ENCODE peak calls at places on chromosomes 5 and 9, in five cellular contexts. M, N, H, U and S are unnamed samples.

GRCh38 chr5:1881273-1881586 is 1.5 kb downstream of the IRX4 start:
- DNase-seq in H (no peak), M (no peak), N (no peak), U (no peak), S (no peak)

GRCh38 chr5:6822068-6822467 is 108.8 kb downstream of the TENT4A start:
- DNase-seq in M (no peak), U (no peak), H (no peak), N (no peak), S (no peak)

GRCh38 chr5:1950708-1951103 is 68.0 kb upstream of the IRX4 start:
- DNase-seq in U (no peak), H (no peak), N (no peak), M (no peak), S (no peak)

GRCh38 chr5:99025298-99026045 is 96.7 kb upstream of the CHD1 start:
- DNase-seq in M (peak), U (no peak), N (no peak), H (no peak), S (no peak)

GRCh38 chr5:155434267-155434666 is 420.7 kb downstream of the KIF4B start:
- DNase-seq in M (no peak), N (no peak), H (no peak), U (no peak), S (no peak)

GRCh38 chr5:56328753-56329560 is 95.8 kb upstream of the ANKRD55 start:
- DNase-seq in M (peak), N (no peak), U (no peak), H (no peak), S (no peak)

GRCh38 chr9:21031091-21031817 is at the start of gene HACD4:
- DNase-seq in H (peak), U (peak), M (peak), N (peak), S (peak)

GRCh38 chr5:143208781-143209510 is 194.5 kb downstream of the NR3C1 start:
- DNase-seq in M (no peak), U (no peak), H (no peak), N (no peak), S (no peak)

GRCh38 chr5:172492097-172492840 is 37.9 kb upstream of the SH3PXD2B start:
- DNase-seq in N (no peak), H (no peak), U (peak), M (no peak), S (peak)

GRCh38 chr5:157273131-157273556 is 7.2 kb downstream of the CYFIP2 start:
- DNase-seq in H (no peak), N (no peak), U (no peak), M (no peak), S (no peak)

GRCh38 chr9:137240321-137240840 is 706 bp upstream of the TUBB4B start:
- DNase-seq in M (peak), U (peak), N (peak), H (peak), S (peak)

GRCh38 chr9:137243626-137244485 is 2.8 kb downstream of the TUBB4B start:
- DNase-seq in M (no peak), U (no peak), H (no peak), N (no peak), S (no peak)

GRCh38 chr9:137240841-137241489 is at the start of gene TUBB4B:
- DNase-seq in N (peak), M (peak), U (peak), H (peak), S (peak)

GRCh38 chr9:137242329-137243204 is 1.5 kb downstream of the TUBB4B start:
- DNase-seq in H (no peak), U (no peak), M (no peak), N (no peak), S (no peak)

DNA sequence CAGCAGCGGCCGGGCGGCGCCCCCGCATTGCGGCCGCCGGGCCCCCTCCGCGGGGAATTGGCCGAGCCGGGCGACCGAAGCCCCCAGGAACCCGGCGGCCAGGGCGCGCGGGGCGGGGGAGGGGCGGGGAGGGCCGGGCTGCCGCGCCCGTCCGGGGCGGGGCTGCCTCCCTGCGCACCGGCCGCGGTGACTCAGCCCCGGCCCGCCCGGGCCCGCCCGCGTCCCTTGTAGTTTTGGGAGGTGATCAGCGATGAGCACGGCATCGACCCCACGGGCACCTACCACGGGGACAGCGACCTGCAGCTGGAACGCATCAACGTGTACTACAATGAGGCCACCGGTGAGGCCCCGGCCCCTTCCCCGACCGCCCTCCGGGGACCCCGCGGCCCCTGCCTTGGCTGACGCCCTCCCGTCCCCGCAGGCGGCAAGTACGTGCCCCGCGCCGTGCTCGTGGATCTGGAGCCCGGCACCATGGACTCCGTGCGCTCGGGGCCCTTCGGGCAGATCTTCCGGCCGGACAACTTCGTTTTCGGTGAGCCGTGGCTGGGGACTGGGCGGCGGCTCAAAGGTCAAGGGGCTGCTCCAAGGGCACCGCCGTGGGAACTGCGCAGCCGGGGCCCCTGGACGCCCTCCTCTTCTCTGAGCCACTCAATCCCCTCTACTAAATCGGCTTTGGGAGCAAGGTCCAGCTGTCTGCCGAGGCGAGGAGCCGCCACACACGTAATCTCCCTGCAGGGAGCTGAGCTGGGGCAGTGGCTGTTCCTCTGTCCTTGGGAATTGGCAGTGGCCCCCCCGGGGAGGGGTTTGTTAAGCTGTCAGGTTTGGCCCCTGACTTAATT is 622 bp downstream of the TUBB4B start:
- DNase-seq in U (peak), N (peak), M (peak), H (peak), S (peak)
- TF ChIP-seq POLR2A in U (no peak), N (no peak), M (no peak), H (no peak), S (no peak)

DNA sequence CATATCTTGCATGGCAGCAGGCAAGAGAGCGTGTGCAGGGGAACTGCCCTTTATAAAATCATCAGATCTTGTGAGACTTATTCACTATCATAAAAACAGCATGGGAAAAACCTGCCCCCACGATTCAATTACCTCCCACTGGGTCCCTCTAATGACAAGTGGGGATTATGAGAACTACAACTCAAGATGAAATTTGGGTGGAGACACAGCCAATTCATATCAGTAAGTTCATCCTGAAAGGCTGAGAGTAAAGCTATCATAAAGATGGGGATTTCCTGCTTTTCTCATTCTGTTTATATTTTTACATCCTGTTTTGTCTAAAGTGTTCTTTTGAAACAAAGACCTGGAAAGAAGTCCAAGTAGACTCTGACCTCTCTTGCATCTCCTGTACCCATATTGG is 28.9 kb upstream of the IL33 start:
- DNase-seq in M (peak), H (no peak), U (no peak), N (no peak), S (no peak)
- TF ChIP-seq POLR2A in M (no peak), H (no peak), U (no peak), N (no peak), S (no peak)

GRCh38 chr9:37740631-37741328 is 12.8 kb upstream of the TRMT10B start:
- DNase-seq in H (no peak), N (no peak), U (no peak), M (no peak), S (peak)
- TF ChIP-seq POLR2A in H (no peak), N (no peak), U (no peak), M (no peak), S (no peak)

GRCh38 chr5:431711-432050 is 11.3 kb upstream of the EXOC3 start:
- DNase-seq in H (no peak), U (no peak), N (no peak), M (no peak), S (no peak)
- TF ChIP-seq POLR2A in H (no peak), U (no peak), N (no peak), M (no peak), S (no peak)

GRCh38 chr5:177604656-177605055 is 4.7 kb downstream of the B4GALT7 start:
- DNase-seq in N (no peak), M (no peak), H (no peak), U (no peak), S (no peak)

GRCh38 chr5:177603631-177604030 is 3.7 kb downstream of the B4GALT7 start:
- DNase-seq in U (no peak), H (no peak), N (peak), M (no peak), S (no peak)

GRCh38 chr5:177605078-177605477 is 5.1 kb downstream of the B4GALT7 start:
- DNase-seq in U (no peak), H (no peak), N (peak), M (no peak), S (no peak)

GRCh38 chr5:177605667-177606066 is 5.7 kb downstream of the B4GALT7 start:
- DNase-seq in H (no peak), M (no peak), U (no peak), N (peak), S (no peak)

DNA sequence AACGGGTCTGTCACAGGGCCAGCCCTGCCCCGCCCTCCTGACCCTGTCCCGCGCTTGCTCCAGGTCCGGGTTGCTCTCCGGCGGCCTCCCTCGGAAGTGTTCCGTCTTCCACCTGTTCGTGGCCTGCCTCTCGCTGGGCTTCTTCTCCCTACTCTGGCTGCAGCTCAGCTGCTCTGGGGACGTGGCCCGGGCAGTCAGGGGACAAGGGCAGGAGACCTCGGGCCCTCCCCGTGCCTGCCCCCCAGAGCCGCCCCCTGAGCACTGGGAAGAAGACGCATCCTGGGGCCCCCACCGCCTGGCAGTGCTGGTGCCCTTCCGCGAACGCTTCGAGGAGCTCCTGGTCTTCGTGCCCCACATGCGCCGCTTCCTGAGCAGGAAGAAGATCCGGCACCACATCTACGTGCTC is 4.2 kb downstream of the B4GALT7 start:
- DNase-seq in N (no peak), M (no peak), U (no peak), H (no peak), S (no peak)
- TF ChIP-seq POLR2A in N (no peak), M (no peak), U (no peak), H (no peak), S (no peak)

DNA sequence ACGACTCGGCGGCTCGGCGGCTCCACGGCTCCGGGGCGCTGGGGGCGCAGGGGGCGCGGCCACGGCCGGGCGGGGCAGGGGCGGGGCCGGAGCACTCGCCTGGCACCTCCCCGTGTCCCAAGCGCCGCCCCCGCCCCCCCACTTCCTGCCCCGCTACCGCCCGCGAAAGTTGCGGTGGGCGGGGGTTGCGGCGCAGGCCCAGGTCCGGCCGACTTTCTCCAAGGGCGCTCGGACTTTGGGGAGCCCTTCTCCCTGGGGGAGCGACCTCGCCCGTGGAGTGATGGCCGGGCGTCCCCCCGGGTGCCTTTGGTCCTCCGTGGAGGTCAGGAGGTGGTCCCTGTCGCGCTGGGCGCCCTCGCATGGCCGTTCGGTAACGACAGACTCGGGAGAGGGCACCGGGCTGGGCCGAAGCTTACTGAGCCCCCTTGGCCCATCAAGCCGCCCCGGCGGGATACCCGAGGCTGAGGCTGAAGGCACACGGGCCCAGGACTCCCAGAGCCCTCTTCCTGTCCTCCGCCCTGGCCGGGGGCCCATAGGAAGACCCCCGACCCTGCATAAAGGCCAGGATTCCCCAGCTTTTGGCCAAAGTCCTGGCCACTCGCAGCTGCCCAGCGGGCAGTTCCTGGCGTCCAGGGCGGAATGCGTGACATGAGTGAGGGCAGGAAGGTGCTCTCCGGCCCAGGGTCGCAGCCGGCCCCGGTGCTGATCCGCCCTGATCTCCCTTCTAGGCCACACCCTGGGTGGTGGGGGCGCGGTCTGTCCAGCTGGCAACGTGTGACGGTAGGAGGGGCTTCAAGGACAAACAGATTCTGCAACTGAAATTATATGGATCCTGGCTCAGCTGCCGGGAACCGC is 883 bp upstream of the VAV2 start:
- DNase-seq in M (peak), N (peak), H (peak), U (peak), S (peak)
- TF ChIP-seq POLR2A in M (no peak), N (peak), H (peak), U (peak), S (no peak)